ENCODE peak calls at places on chromosomes 4 and X, in nine cellular contexts. T is cardiac muscle cell; G is fibroblast of mammary gland; U is mammary epithelial cell; K is fibroblast of pulmonary artery; N is tibial artery; S is lower leg skin; C is stomach; A is CD8-positive, alpha-beta memory T cell. Y is an unnamed sample.

GRCh38 chrX:110213183-110213582 is 104.7 kb downstream of the AMMECR1 start:
- DNase-seq in T (no peak), G (no peak), U (no peak), K (no peak), N (no peak), S (no peak), C (no peak), A (no peak), Y (no peak)

GRCh38 chr4:102308032-102308799 is 37.1 kb downstream of the SLC39A8 start:
- DNase-seq in T (no peak), G (peak), U (peak), K (peak), N (no peak), S (no peak), C (no peak), A (no peak), Y (no peak)

GRCh38 chr4:152510349-152511147 is 25.3 kb downstream of the FBXW7 start:
- DNase-seq in T (no peak), G (no peak), U (no peak), K (no peak), N (no peak), S (no peak), C (no peak), A (no peak), Y (no peak)

GRCh38 chrX:10450229-10450958 is 170.0 kb downstream of the MID1 start:
- DNase-seq in T (no peak), G (peak), U (peak), K (peak), N (no peak), S (no peak), C (no peak), A (no peak), Y (no peak)

GRCh38 chr4:140186651-140187315 is 32.8 kb upstream of the MAML3 start:
- DNase-seq in T (no peak), G (peak), U (peak), K (peak), N (no peak), S (no peak), C (peak), A (no peak), Y (no peak)

GRCh38 chr4:120699354-120699753 is 223.2 kb downstream of the PRDM5 start:
- DNase-seq in T (no peak), G (no peak), U (no peak), K (no peak), N (no peak), S (no peak), C (no peak), A (no peak), Y (no peak)

GRCh38 chrX:17022205-17022604 is 75.7 kb downstream of the REPS2 start:
- DNase-seq in T (peak), G (peak), U (peak), K (peak), N (no peak), S (no peak), C (no peak), A (no peak), Y (no peak)

GRCh38 chrX:47637546-47638195 is 7.9 kb upstream of the CFP start:
- DNase-seq in T (peak), G (no peak), U (no peak), K (no peak), N (peak), S (no peak), C (peak), A (no peak), Y (peak)

GRCh38 chr4:105996845-105997244 is 101.6 kb downstream of the NPNT start:
- DNase-seq in T (no peak), G (no peak), U (no peak), K (no peak), N (no peak), S (no peak), C (no peak), A (no peak), Y (no peak)

GRCh38 chrX:152806035-152806434 is 24.5 kb downstream of the CETN2 start:
- DNase-seq in T (no peak), G (no peak), U (no peak), K (no peak), N (no peak), S (no peak), C (no peak), A (no peak), Y (no peak)

GRCh38 chr4:173018446-173018845 is 150.2 kb upstream of the GALNT7 start:
- DNase-seq in T (no peak), G (no peak), U (no peak), K (no peak), N (no peak), S (no peak), C (no peak), A (no peak), Y (no peak)

GRCh38 chr4:154506253-154506652 is 14.7 kb upstream of the DCHS2 start:
- DNase-seq in T (peak), G (peak), U (peak), K (peak), N (no peak), S (no peak), C (no peak), A (no peak), Y (no peak)

GRCh38 chr4:54090804-54091623 is 8.9 kb upstream of the GSX2 start:
- DNase-seq in T (no peak), G (peak), U (peak), K (no peak), N (no peak), S (peak), C (peak), A (no peak), Y (no peak)

GRCh38 chr4:12359420-12359819 is 930.7 kb upstream of the HS3ST1 start:
- DNase-seq in T (no peak), G (no peak), U (no peak), K (peak), N (no peak), S (no peak), C (no peak), A (no peak), Y (no peak)

GRCh38 chrX:45077748-45078424 is 122.8 kb downstream of the DIPK2B start:
- DNase-seq in T (no peak), G (no peak), U (no peak), K (no peak), N (no peak), S (no peak), C (no peak), A (no peak), Y (no peak)

GRCh38 chr4:8396762-8397406 is 43.6 kb downstream of the ACOX3 start:
- DNase-seq in T (no peak), G (no peak), U (no peak), K (no peak), N (no peak), S (no peak), C (no peak), A (no peak), Y (no peak)

GRCh38 chr4:174314770-174315169 is 31.1 kb downstream of the CEP44 start:
- DNase-seq in T (no peak), G (peak), U (peak), K (peak), N (no peak), S (no peak), C (no peak), A (no peak), Y (no peak)

GRCh38 chrX:78934866-78935265 is 10.3 kb upstream of the P2RY10 start:
- DNase-seq in T (no peak), G (no peak), U (no peak), K (no peak), N (no peak), S (peak), C (no peak), A (no peak), Y (no peak)

GRCh38 chr4:23962462-23962861 is 72.6 kb upstream of the PPARGC1A start:
- DNase-seq in T (no peak), G (no peak), U (no peak), K (no peak), N (no peak), S (no peak), C (peak), A (no peak), Y (no peak)

GRCh38 chrX:118396113-118396512 is 50.2 kb downstream of the WDR44 start:
- DNase-seq in T (no peak), G (no peak), U (no peak), K (no peak), N (no peak), S (no peak), C (no peak), A (no peak), Y (no peak)

GRCh38 chr4:970854-971520 is 2.4 kb downstream of the DGKQ start:
- DNase-seq in T (no peak), G (no peak), U (no peak), K (no peak), N (no peak), S (no peak), C (no peak), A (no peak), Y (no peak)

GRCh38 chr4:74134500-74134852 is 23.4 kb upstream of the MTHFD2L start:
- DNase-seq in T (no peak), G (no peak), U (no peak), K (no peak), N (no peak), S (no peak), C (no peak), A (no peak), Y (no peak)

GRCh38 chr4:142435599-142436235 is 410.4 kb downstream of the INPP4B start:
- DNase-seq in T (peak), G (no peak), U (no peak), K (no peak), N (no peak), S (no peak), C (no peak), A (no peak), Y (no peak)

GRCh38 chrX:101260435-101260834 is 30.7 kb downstream of the TAF7L start:
- DNase-seq in T (peak), G (peak), U (no peak), K (peak), N (no peak), S (no peak), C (no peak), A (no peak), Y (no peak)

GRCh38 chr4:107283587-107284559 is 247.8 kb upstream of the DKK2 start:
- DNase-seq in T (no peak), G (peak), U (peak), K (peak), N (no peak), S (peak), C (no peak), A (no peak), Y (no peak)

GRCh38 chr4:136329042-136329662 is 1203.1 kb downstream of the PCDH18 start:
- DNase-seq in T (peak), G (no peak), U (peak), K (peak), N (no peak), S (no peak), C (no peak), A (no peak), Y (no peak)

GRCh38 chr4:1207157-1207470 is 34.7 kb upstream of the SPON2 start:
- DNase-seq in T (no peak), G (no peak), U (no peak), K (no peak), N (peak), S (peak), C (no peak), A (no peak), Y (no peak)

GRCh38 chr4:182778222-182778982 is 138.8 kb downstream of the DCTD start:
- DNase-seq in T (no peak), G (no peak), U (no peak), K (no peak), N (no peak), S (no peak), C (no peak), A (no peak), Y (no peak)

GRCh38 chrX:103774070-103774642 is 2.5 kb upstream of the PLP1 start:
- DNase-seq in T (peak), G (peak), U (peak), K (peak), N (no peak), S (peak), C (no peak), A (no peak), Y (no peak)

GRCh38 chr4:64582492-64582891 is 173.2 kb upstream of the TECRL start:
- DNase-seq in T (peak), G (no peak), U (no peak), K (no peak), N (no peak), S (no peak), C (no peak), A (no peak), Y (no peak)

GRCh38 chrX:120426599-120426998 is 42.5 kb downstream of the LAMP2 start:
- DNase-seq in T (no peak), G (peak), U (peak), K (peak), N (no peak), S (no peak), C (no peak), A (no peak), Y (no peak)

GRCh38 chr4:56099378-56099786 is 150.6 kb downstream of the CEP135 start:
- DNase-seq in T (no peak), G (no peak), U (peak), K (no peak), N (no peak), S (no peak), C (no peak), A (no peak), Y (no peak)

DNA sequence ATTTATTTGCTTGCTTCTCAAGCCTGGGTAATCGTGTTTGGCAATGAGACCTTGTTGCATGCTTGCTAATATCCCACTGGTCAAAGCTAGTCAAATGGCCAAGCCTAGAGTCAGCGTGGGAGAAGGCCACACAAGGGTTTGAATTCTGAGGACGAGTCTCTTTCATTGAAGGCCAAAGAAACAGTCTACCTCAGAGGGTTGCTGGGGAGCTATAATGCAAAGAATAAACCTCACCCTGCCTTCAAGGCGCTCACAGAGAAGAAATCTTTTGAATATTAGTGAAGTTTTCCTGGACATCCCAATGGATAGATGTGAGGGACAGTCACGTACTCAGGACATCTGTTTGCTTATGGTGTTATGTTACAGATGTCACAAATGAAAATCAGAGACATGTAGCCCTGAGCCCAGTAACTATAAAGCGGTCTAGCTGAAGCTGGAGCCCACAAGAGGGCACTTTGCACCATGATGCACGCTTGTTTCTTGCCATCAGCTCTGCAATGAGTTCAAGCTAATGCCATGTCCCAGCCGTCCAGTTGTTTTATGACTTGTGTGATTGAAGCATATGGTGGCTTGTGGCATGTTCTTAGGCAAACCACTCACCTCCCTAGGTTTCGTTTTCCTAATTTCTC is 1.1 kb upstream of the TLR3 start:
- DNase-seq in T (peak), G (peak), U (peak), K (peak), N (peak), S (peak), C (peak), A (no peak), Y (peak)
- H3K4me3 ChIP-seq in T (no peak), G (no peak), U (no peak), K (peak), N (peak), S (no peak), C (peak), A (peak), Y (no peak)

GRCh38 chr4:3387154-3387942 is 54.4 kb upstream of the HGFAC start:
- DNase-seq in T (no peak), G (no peak), U (peak), K (no peak), N (no peak), S (peak), C (no peak), A (no peak), Y (no peak)
- H3K4me3 ChIP-seq in T (no peak), G (no peak), U (peak), K (no peak), N (peak), S (no peak), C (peak), A (no peak), Y (no peak)

GRCh38 chrX:66163849-66164401 is at the start of gene HEPH:
- DNase-seq in T (peak), G (peak), U (peak), K (peak), N (no peak), S (no peak), C (no peak), A (no peak), Y (no peak)

GRCh38 chrX:66164470-66164869 is 423 bp downstream of the HEPH start:
- DNase-seq in T (no peak), G (no peak), U (peak), K (no peak), N (no peak), S (no peak), C (no peak), A (no peak), Y (no peak)

GRCh38 chrX:66163447-66163846 is 600 bp upstream of the HEPH start:
- DNase-seq in T (no peak), G (no peak), U (no peak), K (no peak), N (no peak), S (no peak), C (no peak), A (no peak), Y (no peak)

GRCh38 chrX:66166671-66167070 is 2.6 kb downstream of the HEPH start:
- DNase-seq in T (no peak), G (no peak), U (no peak), K (no peak), N (no peak), S (no peak), C (no peak), A (no peak), Y (no peak)

DNA sequence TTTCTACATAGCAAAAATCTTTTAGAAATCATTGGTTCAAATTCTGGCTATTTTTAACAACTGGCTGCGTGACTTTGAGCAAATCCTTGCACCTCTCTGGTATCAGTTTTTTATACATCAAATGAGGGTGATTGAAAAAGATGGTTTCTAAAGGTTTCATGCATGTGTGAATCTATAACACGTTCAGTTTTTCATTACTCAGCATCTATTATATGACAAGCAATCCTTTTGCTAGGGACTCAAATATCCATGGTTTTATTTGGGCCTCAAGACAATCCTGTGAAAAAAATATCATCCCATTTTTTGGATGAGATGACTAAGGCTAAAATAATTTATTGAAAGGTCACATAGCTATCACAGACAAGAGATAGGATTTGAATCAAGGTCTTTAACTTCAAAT is 884 bp downstream of the HEPH start:
- DNase-seq in T (no peak), G (no peak), U (no peak), K (no peak), N (no peak), S (no peak), C (no peak), A (no peak), Y (no peak)
- H3K4me3 ChIP-seq in T (peak), G (peak), U (no peak), K (peak), N (peak), S (no peak), C (peak), A (no peak), Y (no peak)

GRCh38 chr4:76723373-76723772 is 174.6 kb downstream of the SOWAHB start:
- DNase-seq in T (no peak), G (peak), U (peak), K (peak), N (no peak), S (no peak), C (no peak), A (no peak), Y (no peak)
- H3K4me3 ChIP-seq in T (no peak), G (no peak), U (no peak), K (no peak), N (no peak), S (no peak), C (no peak), A (no peak), Y (no peak)

GRCh38 chrX:19616959-19617358 is 101.7 kb upstream of the MAP3K15 start:
- DNase-seq in T (no peak), G (no peak), U (no peak), K (peak), N (no peak), S (no peak), C (no peak), A (no peak), Y (no peak)
- H3K4me3 ChIP-seq in T (no peak), G (no peak), U (no peak), K (no peak), N (no peak), S (no peak), C (no peak), A (no peak), Y (no peak)

DNA sequence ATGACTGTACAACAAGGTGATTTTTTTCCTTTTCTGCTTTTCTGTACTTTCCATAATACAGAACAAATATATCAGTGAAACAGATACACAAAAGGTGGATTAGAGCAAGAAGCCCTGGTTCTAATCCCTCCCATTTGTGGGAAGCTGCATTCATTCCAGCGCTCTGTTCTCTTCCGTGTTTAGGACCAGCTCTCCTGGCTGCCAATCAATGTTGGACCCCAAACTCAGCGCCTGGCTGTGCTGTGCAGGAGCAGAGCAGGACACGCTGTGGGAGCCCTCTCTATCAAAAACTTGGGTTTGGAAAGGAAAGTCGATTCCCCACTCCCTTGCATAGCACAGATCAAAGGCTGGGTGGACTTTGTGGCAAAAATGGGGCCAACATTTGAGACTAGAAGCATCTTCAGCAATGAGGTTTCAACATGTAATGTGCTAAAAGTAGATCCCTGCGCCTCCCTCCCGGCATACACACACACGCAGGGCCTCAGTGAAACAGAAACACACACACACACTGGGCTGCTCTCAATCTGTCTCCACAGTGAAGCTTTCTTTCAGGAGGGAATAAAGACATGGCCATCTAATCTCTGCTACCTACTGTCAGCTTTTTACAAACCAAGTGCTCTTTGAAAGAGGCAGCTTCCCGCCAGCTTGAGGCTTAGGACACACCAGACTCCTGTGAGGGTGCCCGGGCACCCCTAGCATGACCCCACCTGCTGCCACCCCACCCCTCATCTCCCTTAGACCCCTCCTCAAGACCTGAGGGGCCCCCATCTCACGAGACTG is 12.2 kb downstream of the WDR1 start:
- DNase-seq in T (no peak), G (no peak), U (no peak), K (no peak), N (no peak), S (no peak), C (no peak), A (no peak), Y (no peak)
- H3K4me3 ChIP-seq in T (no peak), G (no peak), U (no peak), K (no peak), N (peak), S (no peak), C (no peak), A (peak), Y (no peak)

GRCh38 chrX:129934461-129934860 is 28.5 kb downstream of the UTP14A start:
- DNase-seq in T (no peak), G (no peak), U (no peak), K (no peak), N (no peak), S (no peak), C (no peak), A (no peak), Y (no peak)
- H3K4me3 ChIP-seq in T (no peak), G (no peak), U (no peak), K (no peak), N (no peak), S (no peak), C (no peak), A (no peak), Y (no peak)

GRCh38 chr4:80264825-80265224 is 1.6 kb upstream of the FGF5 start:
- DNase-seq in T (no peak), G (no peak), U (no peak), K (no peak), N (no peak), S (no peak), C (no peak), A (no peak), Y (no peak)
- H3K4me3 ChIP-seq in T (no peak), G (peak), U (no peak), K (no peak), N (no peak), S (no peak), C (no peak), A (no peak), Y (no peak)

DNA sequence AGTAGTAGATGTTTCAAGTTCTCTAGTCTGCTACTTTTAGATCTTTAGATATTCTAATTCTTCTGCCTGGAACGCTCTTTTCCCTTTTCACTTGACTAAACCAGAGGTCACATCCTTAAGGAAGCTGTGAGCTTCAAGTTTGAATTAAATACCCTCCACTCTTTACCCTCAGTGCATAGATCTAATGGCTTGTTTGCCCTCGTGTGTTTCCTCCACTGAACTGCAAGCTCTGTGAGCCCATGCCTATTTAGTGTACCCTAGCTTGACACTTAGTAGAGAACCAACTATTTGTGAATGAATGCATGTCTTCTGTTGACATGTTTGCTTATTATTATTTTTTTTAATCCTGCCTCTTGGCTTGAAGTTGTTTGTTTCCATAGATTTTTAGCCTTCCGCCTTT is 138.3 kb downstream of the PDE5A start:
- DNase-seq in T (peak), G (peak), U (no peak), K (peak), N (no peak), S (no peak), C (no peak), A (no peak), Y (no peak)
- H3K4me3 ChIP-seq in T (no peak), G (no peak), U (no peak), K (no peak), N (no peak), S (no peak), C (no peak), A (no peak), Y (no peak)